ENCODE peak calls at places on chromosomes 4 and X, in ten cellular contexts. L is endothelial cell, X is fibroblast of lung, D is GM23248, N is substantia nigra, F is thoracic aorta, U is B cell, T is astrocyte of the hippocampus, G is lower leg skin, O is glutamatergic neuron. Q is an unnamed sample.

GRCh38 chrX:39196192-39197102 is 395.2 kb downstream of the MID1IP1 start:
- DNase-seq in O (no peak), D (peak; percentile 72), G (no peak), U (peak; percentile 65), F (no peak), X (peak; percentile 88), L (no peak), N (no peak), T (peak; percentile 73), Q (peak; percentile 90)

GRCh38 chrX:2712428-2712827 is 21.3 kb downstream of the CD99 start:
- DNase-seq in X (no peak), D (no peak), O (no peak), T (no peak), U (no peak), G (no peak), L (no peak), N (no peak), F (no peak), Q (no peak)

GRCh38 chr4:146957252-146957651 is 11.6 kb upstream of the TTC29 start:
- DNase-seq in G (no peak), N (no peak), O (no peak), T (peak; percentile 50), D (peak; percentile 90), U (no peak), X (peak; percentile 93), F (no peak), L (no peak), Q (no peak)

GRCh38 chrX:7219153-7219705 is 71.3 kb upstream of the PUDP start:
- DNase-seq in D (no peak), L (no peak), F (no peak), G (no peak), N (no peak), O (peak; percentile 12), X (no peak), U (no peak), T (no peak), Q (no peak)

GRCh38 chr4:141248029-141248428 is 27.3 kb downstream of the ZNF330 start:
- DNase-seq in U (no peak), F (no peak), X (peak; percentile 48), T (peak; percentile 20), L (no peak), G (no peak), D (peak; percentile 75), O (no peak), N (no peak), Q (peak; percentile 71)

GRCh38 chr4:16443504-16444088 is 217.3 kb upstream of the TAPT1 start:
- DNase-seq in F (no peak), N (no peak), L (peak; percentile 9), X (peak; percentile 45), U (no peak), O (no peak), T (peak; percentile 63), D (peak; percentile 58), G (no peak), Q (peak; percentile 61)

GRCh38 chr4:10677796-10678497 is 6.6 kb downstream of the CLNK start:
- DNase-seq in L (no peak), U (no peak), N (no peak), X (no peak), O (no peak), G (no peak), T (no peak), F (no peak), D (no peak), Q (no peak)

GRCh38 chr4:148171596-148171995 is 270.6 kb downstream of the NR3C2 start:
- DNase-seq in N (no peak), O (no peak), F (no peak), X (no peak), T (no peak), L (no peak), D (no peak), U (no peak), G (no peak), Q (no peak)

GRCh38 chr4:8837181-8837811 is 34.3 kb downstream of the HMX1 start:
- DNase-seq in T (no peak), D (no peak), L (no peak), X (no peak), F (no peak), O (no peak), U (no peak), G (no peak), N (no peak), Q (no peak)

GRCh38 chrX:40260123-40260751 is 162.5 kb upstream of the BCOR start:
- DNase-seq in O (no peak), X (no peak), N (no peak), L (no peak), U (no peak), F (no peak), D (peak; percentile 26), T (no peak), G (no peak), Q (peak; percentile 61)

GRCh38 chr4:11368701-11369115 is 60.0 kb downstream of the HS3ST1 start:
- DNase-seq in L (no peak), D (no peak), U (no peak), O (no peak), X (no peak), F (no peak), T (no peak), N (no peak), G (no peak), Q (no peak)

GRCh38 chrX:95762716-95763115 is 921.9 kb upstream of the DIAPH2 start:
- DNase-seq in N (no peak), F (no peak), L (no peak), T (no peak), X (no peak), D (no peak), U (no peak), O (no peak), G (no peak), Q (peak; percentile 9)

GRCh38 chrX:78456909-78457308 is 129.5 kb upstream of the CYSLTR1 start:
- DNase-seq in D (no peak), G (no peak), L (no peak), N (no peak), O (no peak), X (no peak), U (no peak), F (no peak), T (no peak), Q (no peak)

GRCh38 chr4:153465583-153465921 is 608 bp upstream of the TMEM131L start:
- DNase-seq in X (peak; percentile 59), D (peak; percentile 75), T (peak; percentile 76), L (peak; percentile 69), N (no peak), F (peak; percentile 24), O (peak; percentile 41), G (peak; percentile 31), U (no peak), Q (peak; percentile 72)

GRCh38 chr4:19983072-19983471 is 268.6 kb upstream of the SLIT2 start:
- DNase-seq in N (no peak), F (no peak), L (no peak), T (peak; percentile 64), D (peak; percentile 95), G (no peak), X (peak; percentile 97), U (no peak), O (no peak), Q (no peak)

GRCh38 chrX:133570549-133570948 is 155.3 kb upstream of the GPC4 start:
- DNase-seq in G (no peak), O (no peak), T (peak; percentile 15), X (peak; percentile 76), U (no peak), F (no peak), L (no peak), N (no peak), D (peak; percentile 66), Q (no peak)

GRCh38 chr4:44056721-44057151 is 391.9 kb downstream of the KCTD8 start:
- DNase-seq in F (no peak), L (no peak), U (no peak), N (no peak), G (no peak), X (no peak), T (no peak), D (no peak), O (no peak), Q (no peak)

GRCh38 chr4:8702020-8702495 is 109.5 kb downstream of the CPZ start:
- DNase-seq in O (no peak), X (no peak), T (no peak), U (peak; percentile 23), D (no peak), N (no peak), L (no peak), F (no peak), G (no peak), Q (no peak)

GRCh38 chr4:76166480-76166879 is 18.3 kb upstream of the NUP54 start:
- DNase-seq in N (no peak), G (no peak), L (no peak), F (no peak), U (no peak), T (no peak), D (no peak), X (no peak), O (no peak), Q (no peak)

GRCh38 chr4:833156-833555 is 7.2 kb upstream of the CPLX1 start:
- DNase-seq in T (no peak), N (no peak), U (no peak), D (no peak), X (no peak), L (no peak), F (no peak), G (no peak), O (no peak), Q (peak; percentile 83)

GRCh38 chr4:165345663-165346417 is 18.4 kb downstream of the MSMO1 start:
- DNase-seq in X (no peak), U (no peak), D (no peak), N (no peak), T (no peak), G (no peak), L (no peak), F (no peak), O (no peak), Q (no peak)

Q was measured in NB4.